ENCODE peak calls at places on chromosomes 3 and 15, in eight cellular contexts. G, R, M, O, X, N, L and J are unnamed samples.

GRCh38 chr15:39338251-39338650 is 242.6 kb upstream of the THBS1 start:
- DNase-seq in G (no peak), R (no peak), M (no peak), O (no peak), X (no peak), N (no peak), L (no peak), J (no peak)

GRCh38 chr3:76470285-76470684 is 569.6 kb upstream of the ROBO2 start:
- DNase-seq in G (no peak), R (no peak), M (no peak), O (no peak), X (peak), N (no peak), L (no peak), J (no peak)

GRCh38 chr3:9778518-9779129 is 8.9 kb upstream of the CAMK1 start:
- DNase-seq in G (no peak), R (no peak), M (no peak), O (no peak), X (peak), N (no peak), L (no peak), J (no peak)

GRCh38 chr3:105746226-105746996 is 122.4 kb downstream of the CBLB start:
- DNase-seq in G (no peak), R (no peak), M (no peak), O (no peak), X (no peak), N (no peak), L (no peak), J (no peak)

GRCh38 chr3:174423936-174424335 is 435.2 kb upstream of the NAALADL2 start:
- DNase-seq in G (no peak), R (no peak), M (no peak), O (no peak), X (no peak), N (no peak), L (no peak), J (no peak)

GRCh38 chr15:92906563-92907081 is 6.5 kb downstream of the CHD2 start:
- DNase-seq in G (no peak), R (peak), M (no peak), O (no peak), X (peak), N (no peak), L (no peak), J (no peak)

GRCh38 chr15:69499521-69500201 is 47.0 kb downstream of the RPLP1 start:
- DNase-seq in G (no peak), R (no peak), M (no peak), O (no peak), X (no peak), N (no peak), L (no peak), J (no peak)

GRCh38 chr3:153513236-153513635 is 351.2 kb downstream of the RAP2B start:
- DNase-seq in G (no peak), R (peak), M (no peak), O (no peak), X (no peak), N (peak), L (no peak), J (no peak)

GRCh38 chr3:44252332-44252731 is 10.6 kb downstream of the TOPAZ1 start:
- DNase-seq in G (no peak), R (no peak), M (no peak), O (no peak), X (no peak), N (no peak), L (no peak), J (no peak)

GRCh38 chr3:73140772-73141434 is 79.4 kb downstream of the EBLN2 start:
- DNase-seq in G (no peak), R (no peak), M (no peak), O (no peak), X (no peak), N (no peak), L (no peak), J (no peak)

GRCh38 chr15:53197426-53197839 is 407.3 kb upstream of the ONECUT1 start:
- DNase-seq in G (peak), R (peak), M (peak), O (peak), X (peak), N (peak), L (peak), J (peak)

GRCh38 chr3:12224181-12225147 is 64.4 kb upstream of the PPARG start:
- DNase-seq in G (no peak), R (no peak), M (no peak), O (no peak), X (peak), N (no peak), L (peak), J (no peak)

GRCh38 chr3:117059054-117059989 is 349.7 kb downstream of the TUSC7 start:
- DNase-seq in G (no peak), R (peak), M (no peak), O (no peak), X (peak), N (no peak), L (no peak), J (no peak)

GRCh38 chr3:15339786-15340215 is 7.4 kb upstream of the SH3BP5 start:
- DNase-seq in G (no peak), R (no peak), M (no peak), O (no peak), X (peak), N (no peak), L (no peak), J (no peak)

GRCh38 chr3:71231680-71232079 is 351.8 kb downstream of the FOXP1 start:
- DNase-seq in G (no peak), R (no peak), M (no peak), O (no peak), X (no peak), N (no peak), L (no peak), J (no peak)

GRCh38 chr3:138950006-138950644 is 3.1 kb downstream of the FOXL2NB start:
- DNase-seq in G (peak), R (no peak), M (peak), O (peak), X (peak), N (peak), L (no peak), J (no peak)

GRCh38 chr15:80418892-80419537 is 14.8 kb downstream of the ARNT2 start:
- DNase-seq in G (no peak), R (peak), M (no peak), O (no peak), X (peak), N (peak), L (no peak), J (no peak)

GRCh38 chr15:73918784-73919183 is 7.5 kb upstream of the LOXL1 start:
- DNase-seq in G (no peak), R (no peak), M (no peak), O (no peak), X (peak), N (no peak), L (no peak), J (no peak)

GRCh38 chr3:76998555-76998954 is 41.3 kb upstream of the ROBO2 start:
- DNase-seq in G (no peak), R (no peak), M (no peak), O (no peak), X (no peak), N (no peak), L (no peak), J (no peak)

DNA sequence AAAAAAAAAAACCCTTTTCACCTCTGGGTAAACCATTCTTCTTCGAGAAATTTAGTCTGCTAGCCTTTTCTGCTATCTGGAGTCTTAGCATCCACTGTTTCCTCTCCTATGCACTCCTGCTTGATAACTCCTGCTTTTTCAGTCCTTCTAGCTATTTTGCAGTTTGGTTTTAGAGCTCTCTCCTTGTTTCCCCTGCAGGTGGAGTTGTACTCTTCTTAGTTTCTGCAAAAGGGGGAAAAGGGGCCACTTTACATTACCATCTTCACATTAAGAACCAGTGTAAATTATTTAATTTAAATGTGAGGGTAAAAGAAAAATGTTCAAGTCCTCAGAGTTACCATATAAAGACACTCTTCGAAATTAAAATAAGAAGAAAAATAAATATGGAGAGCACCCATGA is 23.6 kb upstream of the MYLK start:
- DNase-seq in G (no peak), R (no peak), M (no peak), O (no peak), X (no peak), N (no peak), L (no peak), J (no peak)
- TF ChIP-seq CTCF in G (no peak), R (no peak), M (peak), O (no peak), X (no peak), N (no peak), L (no peak), J (peak)

GRCh38 chr15:66014639-66015182 is 145.4 kb downstream of the RAB11A start:
- DNase-seq in G (no peak), R (peak), M (no peak), O (no peak), X (no peak), N (no peak), L (no peak), J (no peak)

GRCh38 chr15:66018178-66018797 is 149.0 kb downstream of the RAB11A start:
- DNase-seq in G (no peak), R (no peak), M (no peak), O (no peak), X (no peak), N (no peak), L (no peak), J (no peak)

GRCh38 chr15:66014022-66014421 is 144.7 kb downstream of the RAB11A start:
- DNase-seq in G (no peak), R (no peak), M (no peak), O (no peak), X (no peak), N (no peak), L (no peak), J (peak)

GRCh38 chr15:66017009-66017408 is 147.7 kb downstream of the RAB11A start:
- DNase-seq in G (no peak), R (no peak), M (no peak), O (no peak), X (no peak), N (no peak), L (no peak), J (no peak)

GRCh38 chr15:66016199-66016598 is 146.9 kb downstream of the RAB11A start:
- DNase-seq in G (no peak), R (no peak), M (no peak), O (no peak), X (no peak), N (no peak), L (no peak), J (no peak)
- TF ChIP-seq CTCF in G (no peak), R (no peak), M (no peak), O (no peak), X (no peak), N (no peak), L (no peak), J (no peak)

GRCh38 chr3:152031321-152031720 is 157.9 kb downstream of the SUCNR1 start:
- DNase-seq in G (no peak), R (no peak), M (no peak), O (no peak), X (no peak), N (no peak), L (no peak), J (no peak)

GRCh38 chr3:152030320-152030719 is 156.9 kb downstream of the SUCNR1 start:
- DNase-seq in G (peak), R (no peak), M (no peak), O (no peak), X (no peak), N (no peak), L (no peak), J (no peak)

GRCh38 chr3:152021951-152022461 is 148.6 kb downstream of the SUCNR1 start:
- DNase-seq in G (no peak), R (no peak), M (no peak), O (no peak), X (peak), N (no peak), L (no peak), J (no peak)

DNA sequence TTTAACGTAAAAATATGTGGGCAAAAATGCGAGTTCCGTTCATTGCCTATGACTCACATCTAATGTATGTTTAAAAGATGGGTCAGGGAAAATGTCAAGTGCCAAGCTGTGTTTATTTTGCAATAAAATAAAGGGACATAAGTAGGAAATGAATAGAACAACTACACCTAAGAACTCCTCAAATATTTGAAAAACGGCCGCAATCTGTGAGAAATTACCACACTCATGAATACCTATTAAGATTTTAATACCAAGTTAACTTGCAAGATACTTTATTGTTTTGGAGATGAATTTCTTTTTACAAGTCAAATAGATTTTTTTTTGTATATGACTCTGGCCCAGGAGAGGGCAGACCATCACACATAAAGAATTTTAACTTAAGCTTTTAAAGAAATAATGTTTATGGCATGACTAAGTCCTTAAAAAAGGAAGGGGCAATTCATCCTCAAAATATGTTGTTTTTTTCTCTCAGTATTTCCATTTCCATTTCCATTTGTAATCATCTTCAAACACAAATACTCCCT is 152.7 kb downstream of the SUCNR1 start:
- DNase-seq in G (no peak), R (peak), M (no peak), O (no peak), X (peak), N (no peak), L (no peak), J (no peak)
- TF ChIP-seq CTCF in G (no peak), R (peak), M (peak), O (no peak), X (peak), N (no peak), L (no peak), J (no peak)

GRCh38 chr3:58991623-58992022 is 58.2 kb downstream of the CFAP20DC start:
- DNase-seq in G (no peak), R (no peak), M (no peak), O (no peak), X (no peak), N (no peak), L (no peak), J (no peak)

GRCh38 chr3:58996730-58997129 is 53.1 kb downstream of the CFAP20DC start:
- DNase-seq in G (no peak), R (no peak), M (peak), O (no peak), X (no peak), N (no peak), L (no peak), J (no peak)

GRCh38 chr3:58993547-58993946 is 56.3 kb downstream of the CFAP20DC start:
- DNase-seq in G (no peak), R (no peak), M (no peak), O (no peak), X (no peak), N (no peak), L (no peak), J (no peak)

GRCh38 chr3:58998476-58999117 is 51.2 kb downstream of the CFAP20DC start:
- DNase-seq in G (no peak), R (peak), M (no peak), O (no peak), X (peak), N (no peak), L (no peak), J (no peak)

DNA sequence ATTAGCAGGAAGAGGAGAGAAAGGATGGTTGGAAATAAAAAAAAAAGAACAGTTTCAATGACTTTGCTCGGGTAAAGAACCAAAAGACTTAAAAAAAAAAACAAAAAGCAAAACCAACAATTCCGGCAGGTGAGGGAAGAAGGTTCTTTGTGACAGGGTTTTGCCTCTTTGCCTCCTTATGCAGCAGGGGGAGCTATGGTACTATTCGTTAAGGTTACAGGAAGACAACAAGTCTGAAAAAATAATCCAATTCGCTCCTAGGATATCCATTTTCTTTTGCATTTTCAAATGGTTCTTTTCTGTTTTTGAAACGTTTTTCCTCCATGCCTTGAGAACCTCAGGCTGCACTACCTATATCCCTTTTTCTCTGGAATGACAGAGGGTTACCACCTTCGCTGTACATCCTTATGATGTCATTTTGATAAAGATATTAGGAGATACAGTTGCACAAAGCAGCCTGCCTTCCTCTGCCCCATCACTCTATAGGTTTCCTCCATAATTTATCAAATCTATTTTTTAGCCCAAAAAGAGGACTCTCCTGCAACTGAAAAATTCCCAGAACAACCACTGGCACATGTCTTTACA is 55.0 kb downstream of the CFAP20DC start:
- DNase-seq in G (peak), R (peak), M (peak), O (no peak), X (peak), N (peak), L (no peak), J (peak)
- TF ChIP-seq CTCF in G (peak), R (peak), M (peak), O (peak), X (peak), N (peak), L (no peak), J (peak)

GRCh38 chr3:172666181-172666872 is 44.5 kb downstream of the NCEH1 start:
- DNase-seq in G (no peak), R (peak), M (no peak), O (no peak), X (no peak), N (no peak), L (no peak), J (no peak)

DNA sequence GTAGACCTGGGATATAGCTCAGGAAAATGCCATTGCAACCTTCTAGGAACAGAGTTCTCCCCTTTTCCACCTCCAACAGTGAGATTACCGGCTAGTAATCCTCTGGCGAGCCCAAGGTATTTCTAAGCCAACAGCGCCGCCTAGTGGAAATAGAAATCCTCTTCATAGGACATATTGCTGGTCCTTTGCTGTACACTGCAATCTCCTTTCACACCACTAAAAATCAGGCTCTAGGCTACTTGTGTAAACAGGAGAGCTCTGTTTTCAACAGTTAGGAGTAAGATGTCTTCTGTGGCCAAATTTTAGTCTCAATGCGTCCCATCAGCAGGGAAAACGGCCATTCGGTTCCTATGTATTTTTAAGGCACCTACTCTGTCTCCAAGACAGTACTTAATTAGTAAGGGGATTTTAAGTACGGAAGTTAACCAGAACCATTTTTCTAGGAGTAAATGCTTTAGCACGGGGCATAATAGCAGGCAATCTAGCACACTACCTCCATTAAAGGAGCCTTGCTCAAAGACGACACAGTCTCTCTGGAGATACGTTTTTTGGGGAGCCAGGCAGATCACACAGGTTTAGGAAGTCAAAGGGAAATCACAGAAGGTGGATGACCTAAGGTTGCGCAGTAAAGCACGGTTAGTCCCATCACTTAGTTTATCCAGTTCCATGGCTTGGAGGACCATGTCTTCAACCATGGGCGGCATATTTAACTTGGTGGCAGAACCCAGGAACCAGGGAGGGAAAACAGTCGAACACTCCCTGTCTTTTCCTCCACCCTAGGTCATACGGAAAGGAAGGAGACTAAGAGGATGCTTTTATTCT is 43.8 kb downstream of the NCEH1 start:
- DNase-seq in G (peak), R (peak), M (peak), O (peak), X (peak), N (peak), L (peak), J (peak)
- TF ChIP-seq CTCF in G (peak), R (peak), M (peak), O (peak), X (peak), N (peak), L (peak), J (peak)

DNA sequence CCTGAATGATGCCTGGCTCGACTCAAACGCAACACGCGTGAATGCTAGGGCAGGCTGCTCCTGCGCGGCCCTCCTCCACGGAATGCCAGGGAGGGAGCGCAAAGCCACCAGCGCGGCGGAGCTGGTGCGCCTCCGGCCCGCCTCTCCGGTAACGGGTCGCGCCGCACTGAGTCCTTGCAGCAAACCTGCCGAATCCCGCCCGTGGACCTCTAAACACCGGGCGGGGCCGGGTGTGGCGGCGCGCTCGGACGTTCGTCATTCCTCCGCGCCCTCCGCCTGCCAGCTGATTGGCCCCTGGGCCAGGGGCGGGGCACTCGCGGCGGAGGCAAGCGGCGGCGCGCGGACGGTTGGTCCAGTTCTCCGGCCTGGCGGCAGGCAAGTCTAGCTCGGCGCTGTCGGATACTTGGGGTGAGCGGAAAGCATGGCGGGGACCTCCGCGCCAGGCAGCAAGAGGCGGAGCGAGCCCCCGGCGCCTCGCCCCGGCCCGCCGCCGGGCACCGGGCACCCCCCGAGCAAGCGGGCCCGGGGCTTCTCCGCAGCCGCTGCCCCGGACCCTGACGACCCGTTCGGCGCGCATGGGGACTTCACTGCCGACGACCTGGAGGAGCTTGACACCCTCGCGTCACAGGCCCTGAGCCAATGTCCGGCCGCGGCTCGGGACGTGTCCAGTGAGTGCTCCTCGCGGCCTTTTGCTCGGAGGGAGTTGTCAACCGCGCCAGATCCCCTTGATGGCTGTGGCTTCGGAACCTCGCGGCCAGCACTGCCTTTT is at the start of gene ATRIP:
- DNase-seq in G (peak), R (peak), M (peak), O (peak), X (peak), N (peak), L (peak), J (no peak)
- TF ChIP-seq CTCF in G (no peak), R (no peak), M (no peak), O (no peak), X (no peak), N (no peak), L (no peak), J (no peak)